ENCODE peak calls at places on chromosomes 6 and 20, in nine cellular contexts. One of them, this sample, is unnamed.

GRCh38 chr6:4672772-4673171 is 103.4 kb upstream of the CDYL start:
- DNase-seq in endothelial cell of umbilical vein: peak; percentile 24
- DNase-seq in HCT116: no peak
- DNase-seq in heart left ventricle: no peak
- DNase-seq in ovary: no peak
- DNase-seq in transverse colon: no peak
- DNase-seq in H1: no peak
- DNase-seq in Peyer's patch: no peak
- DNase-seq in sigmoid colon: no peak
- DNase-seq in this sample: no peak

GRCh38 chr6:119445666-119446622 is 96.4 kb upstream of the MAN1A1 start:
- DNase-seq in ovary: no peak
- DNase-seq in transverse colon: no peak
- DNase-seq in Peyer's patch: no peak
- DNase-seq in HCT116: no peak
- DNase-seq in endothelial cell of umbilical vein: no peak
- DNase-seq in H1: no peak
- DNase-seq in heart left ventricle: no peak
- DNase-seq in sigmoid colon: no peak
- DNase-seq in this sample: no peak

GRCh38 chr20:50434653-50435396 is 75.4 kb upstream of the PTPN1 start:
- DNase-seq in transverse colon: no peak
- DNase-seq in sigmoid colon: no peak
- DNase-seq in endothelial cell of umbilical vein: no peak
- DNase-seq in H1: no peak
- DNase-seq in heart left ventricle: no peak
- DNase-seq in HCT116: no peak
- DNase-seq in Peyer's patch: no peak
- DNase-seq in ovary: no peak
- DNase-seq in this sample: no peak

GRCh38 chr6:51678905-51679620 is 408.4 kb downstream of the PKHD1 start:
- DNase-seq in sigmoid colon: no peak
- DNase-seq in ovary: no peak
- DNase-seq in endothelial cell of umbilical vein: no peak
- DNase-seq in transverse colon: no peak
- DNase-seq in Peyer's patch: no peak
- DNase-seq in heart left ventricle: peak; percentile 26
- DNase-seq in H1: no peak
- DNase-seq in HCT116: no peak
- DNase-seq in this sample: no peak

GRCh38 chr6:46973029-46973428 is 51.3 kb upstream of the ADGRF5 start:
- DNase-seq in Peyer's patch: no peak
- DNase-seq in HCT116: no peak
- DNase-seq in sigmoid colon: no peak
- DNase-seq in ovary: no peak
- DNase-seq in endothelial cell of umbilical vein: no peak
- DNase-seq in H1: no peak
- DNase-seq in transverse colon: no peak
- DNase-seq in heart left ventricle: no peak
- DNase-seq in this sample: no peak

GRCh38 chr6:85594197-85594930 is 706 bp upstream of the SNX14 start:
- DNase-seq in endothelial cell of umbilical vein: peak; percentile 63
- DNase-seq in ovary: no peak
- DNase-seq in Peyer's patch: no peak
- DNase-seq in H1: no peak
- DNase-seq in heart left ventricle: peak; percentile 53
- DNase-seq in transverse colon: no peak
- DNase-seq in sigmoid colon: no peak
- DNase-seq in HCT116: no peak
- DNase-seq in this sample: no peak

GRCh38 chr6:141307309-141307998 is 825.3 kb upstream of the GJE1 start:
- DNase-seq in HCT116: no peak
- DNase-seq in sigmoid colon: no peak
- DNase-seq in ovary: no peak
- DNase-seq in Peyer's patch: no peak
- DNase-seq in heart left ventricle: no peak
- DNase-seq in endothelial cell of umbilical vein: no peak
- DNase-seq in transverse colon: no peak
- DNase-seq in H1: no peak
- DNase-seq in this sample: no peak

GRCh38 chr6:165178056-165178455 is 131.3 kb downstream of the C6orf118 start:
- DNase-seq in HCT116: no peak
- DNase-seq in endothelial cell of umbilical vein: no peak
- DNase-seq in Peyer's patch: no peak
- DNase-seq in H1: no peak
- DNase-seq in sigmoid colon: no peak
- DNase-seq in transverse colon: no peak
- DNase-seq in ovary: no peak
- DNase-seq in heart left ventricle: no peak
- DNase-seq in this sample: no peak

GRCh38 chr20:25207960-25208534 is 12.5 kb downstream of the ENTPD6 start:
- DNase-seq in sigmoid colon: no peak
- DNase-seq in transverse colon: no peak
- DNase-seq in H1: no peak
- DNase-seq in heart left ventricle: no peak
- DNase-seq in HCT116: no peak
- DNase-seq in Peyer's patch: no peak
- DNase-seq in ovary: no peak
- DNase-seq in endothelial cell of umbilical vein: no peak
- DNase-seq in this sample: no peak

GRCh38 chr6:111972714-111973678 is 80.9 kb upstream of the CCN6 start:
- DNase-seq in sigmoid colon: peak; percentile 85
- DNase-seq in endothelial cell of umbilical vein: peak; percentile 90
- DNase-seq in Peyer's patch: peak; percentile 66
- DNase-seq in heart left ventricle: peak; percentile 36
- DNase-seq in HCT116: no peak
- DNase-seq in ovary: peak; percentile 59
- DNase-seq in H1: no peak
- DNase-seq in transverse colon: peak; percentile 20
- DNase-seq in this sample: no peak

GRCh38 chr6:13711726-13712484 is at the start of gene RANBP9:
- DNase-seq in transverse colon: peak; percentile 90
- DNase-seq in sigmoid colon: peak; percentile 96
- DNase-seq in Peyer's patch: peak; percentile 94
- DNase-seq in endothelial cell of umbilical vein: peak; percentile 90
- DNase-seq in H1: peak; percentile 71
- DNase-seq in heart left ventricle: peak; percentile 91
- DNase-seq in HCT116: peak; percentile 75
- DNase-seq in ovary: peak; percentile 89
- DNase-seq in this sample: peak; percentile 72

GRCh38 chr6:12345694-12346058 is 55.5 kb downstream of the EDN1 start:
- DNase-seq in ovary: no peak
- DNase-seq in Peyer's patch: no peak
- DNase-seq in HCT116: no peak
- DNase-seq in endothelial cell of umbilical vein: no peak
- DNase-seq in transverse colon: no peak
- DNase-seq in H1: no peak
- DNase-seq in sigmoid colon: no peak
- DNase-seq in heart left ventricle: no peak
- DNase-seq in this sample: no peak

GRCh38 chr6:35011096-35012041 is 122.3 kb downstream of the ANKS1A start:
- DNase-seq in transverse colon: no peak
- DNase-seq in Peyer's patch: no peak
- DNase-seq in HCT116: no peak
- DNase-seq in endothelial cell of umbilical vein: peak; percentile 38
- DNase-seq in ovary: no peak
- DNase-seq in sigmoid colon: no peak
- DNase-seq in heart left ventricle: no peak
- DNase-seq in H1: no peak
- DNase-seq in this sample: no peak

GRCh38 chr20:4076671-4077070 is 61.3 kb upstream of the RNF24 start:
- DNase-seq in Peyer's patch: peak; percentile 19
- DNase-seq in transverse colon: no peak
- DNase-seq in ovary: no peak
- DNase-seq in HCT116: peak; percentile 76
- DNase-seq in H1: no peak
- DNase-seq in endothelial cell of umbilical vein: peak; percentile 85
- DNase-seq in sigmoid colon: no peak
- DNase-seq in heart left ventricle: no peak
- DNase-seq in this sample: no peak

GRCh38 chr6:148501178-148501590 is 158.5 kb downstream of the SASH1 start:
- DNase-seq in heart left ventricle: peak; percentile 47
- DNase-seq in endothelial cell of umbilical vein: no peak
- DNase-seq in transverse colon: peak; percentile 31
- DNase-seq in ovary: no peak
- DNase-seq in HCT116: peak; percentile 73
- DNase-seq in Peyer's patch: peak; percentile 56
- DNase-seq in sigmoid colon: peak; percentile 87
- DNase-seq in H1: no peak
- DNase-seq in this sample: no peak

GRCh38 chr6:44733868-44734267 is 346.4 kb downstream of the CDC5L start:
- DNase-seq in Peyer's patch: no peak
- DNase-seq in H1: no peak
- DNase-seq in endothelial cell of umbilical vein: no peak
- DNase-seq in sigmoid colon: peak; percentile 90
- DNase-seq in ovary: no peak
- DNase-seq in HCT116: no peak
- DNase-seq in heart left ventricle: peak; percentile 77
- DNase-seq in transverse colon: peak; percentile 55
- DNase-seq in this sample: no peak

GRCh38 chr6:149112976-149113375 is 204.5 kb upstream of the TAB2 start:
- DNase-seq in ovary: no peak
- DNase-seq in endothelial cell of umbilical vein: no peak
- DNase-seq in H1: no peak
- DNase-seq in HCT116: no peak
- DNase-seq in sigmoid colon: no peak
- DNase-seq in heart left ventricle: no peak
- DNase-seq in transverse colon: no peak
- DNase-seq in Peyer's patch: no peak
- DNase-seq in this sample: no peak

GRCh38 chr20:38498909-38499308 is 26.3 kb downstream of the RALGAPB start:
- DNase-seq in transverse colon: no peak
- DNase-seq in Peyer's patch: no peak
- DNase-seq in endothelial cell of umbilical vein: no peak
- DNase-seq in heart left ventricle: no peak
- DNase-seq in H1: no peak
- DNase-seq in ovary: no peak
- DNase-seq in HCT116: no peak
- DNase-seq in sigmoid colon: no peak
- DNase-seq in this sample: no peak

GRCh38 chr6:135722679-135723078 is 128.8 kb upstream of the PDE7B start:
- DNase-seq in HCT116: peak; percentile 86
- DNase-seq in H1: no peak
- DNase-seq in sigmoid colon: no peak
- DNase-seq in ovary: no peak
- DNase-seq in heart left ventricle: no peak
- DNase-seq in endothelial cell of umbilical vein: peak; percentile 88
- DNase-seq in Peyer's patch: no peak
- DNase-seq in transverse colon: no peak
- DNase-seq in this sample: no peak

GRCh38 chr6:122569372-122569771 is 40.8 kb upstream of the PKIB start:
- DNase-seq in HCT116: no peak
- DNase-seq in ovary: no peak
- DNase-seq in heart left ventricle: no peak
- DNase-seq in H1: no peak
- DNase-seq in sigmoid colon: no peak
- DNase-seq in endothelial cell of umbilical vein: no peak
- DNase-seq in transverse colon: no peak
- DNase-seq in Peyer's patch: no peak
- DNase-seq in this sample: no peak

GRCh38 chr6:26159417-26160273 is 72.4 kb downstream of the HFE start:
- DNase-seq in H1: no peak
- DNase-seq in heart left ventricle: no peak
- DNase-seq in HCT116: no peak
- DNase-seq in endothelial cell of umbilical vein: peak; percentile 42
- DNase-seq in sigmoid colon: no peak
- DNase-seq in transverse colon: no peak
- DNase-seq in ovary: no peak
- DNase-seq in Peyer's patch: no peak
- DNase-seq in this sample: no peak
- TF ChIP-seq POLR2A in H1: peak; percentile 20
- TF ChIP-seq POLR2A in heart left ventricle: no peak
- TF ChIP-seq POLR2A in HCT116: no peak
- TF ChIP-seq POLR2A in endothelial cell of umbilical vein: no peak
- TF ChIP-seq POLR2A in sigmoid colon: no peak
- TF ChIP-seq POLR2A in transverse colon: peak; percentile 59
- TF ChIP-seq POLR2A in ovary: no peak
- TF ChIP-seq POLR2A in Peyer's patch: no peak
- TF ChIP-seq POLR2A in this sample: no peak

GRCh38 chr20:11542645-11543044 is 375.0 kb upstream of the BTBD3 start:
- DNase-seq in transverse colon: no peak
- DNase-seq in ovary: no peak
- DNase-seq in heart left ventricle: no peak
- DNase-seq in Peyer's patch: no peak
- DNase-seq in HCT116: no peak
- DNase-seq in endothelial cell of umbilical vein: no peak
- DNase-seq in sigmoid colon: no peak
- DNase-seq in H1: no peak
- DNase-seq in this sample: no peak
- H3K9me3 ChIP-seq in transverse colon: no peaks in the 10 kb centered on the region
- H3K9me3 ChIP-seq in ovary: no peaks in the 10 kb centered on the region
- H3K9me3 ChIP-seq in heart left ventricle: no peaks in the 10 kb centered on the region
- H3K9me3 ChIP-seq in Peyer's patch: no peaks in the 10 kb centered on the region
- H3K9me3 ChIP-seq in HCT116: no peaks in the 10 kb centered on the region
- H3K9me3 ChIP-seq in endothelial cell of umbilical vein: no peaks in the 10 kb centered on the region
- H3K9me3 ChIP-seq in sigmoid colon: no peaks in the 10 kb centered on the region
- H3K9me3 ChIP-seq in H1: no peaks in the 10 kb centered on the region
- H3K9me3 ChIP-seq in this sample: no peaks in the 10 kb centered on the region

GRCh38 chr6:8063762-8064637 is at the start of gene BLOC1S5:
- DNase-seq in heart left ventricle: peak; percentile 98
- DNase-seq in Peyer's patch: peak; percentile 99
- DNase-seq in sigmoid colon: peak; percentile 98
- DNase-seq in HCT116: peak; percentile 94
- DNase-seq in ovary: peak; percentile 95
- DNase-seq in endothelial cell of umbilical vein: peak; percentile 98
- DNase-seq in H1: peak; percentile 93
- DNase-seq in transverse colon: peak; percentile 98
- DNase-seq in this sample: peak; percentile 96
- H3K27ac ChIP-seq in heart left ventricle: peak within 1 kb of the TSS; percentile 90
- H3K27ac ChIP-seq in Peyer's patch: peak within 1 kb of the TSS; percentile 84
- H3K27ac ChIP-seq in sigmoid colon: peak within 1 kb of the TSS; percentile 96
- H3K27ac ChIP-seq in HCT116: peak within 1 kb of the TSS; percentile 68
- H3K27ac ChIP-seq in ovary: peak within 1 kb of the TSS; percentile 76
- H3K27ac ChIP-seq in endothelial cell of umbilical vein: peak within 1 kb of the TSS; percentile 76
- H3K27ac ChIP-seq in H1: peak within 1 kb of the TSS; percentile 77
- H3K27ac ChIP-seq in transverse colon: peak within 1 kb of the TSS; percentile 88
- H3K27ac ChIP-seq in this sample: peak within 1 kb of the TSS; percentile 88

DNA sequence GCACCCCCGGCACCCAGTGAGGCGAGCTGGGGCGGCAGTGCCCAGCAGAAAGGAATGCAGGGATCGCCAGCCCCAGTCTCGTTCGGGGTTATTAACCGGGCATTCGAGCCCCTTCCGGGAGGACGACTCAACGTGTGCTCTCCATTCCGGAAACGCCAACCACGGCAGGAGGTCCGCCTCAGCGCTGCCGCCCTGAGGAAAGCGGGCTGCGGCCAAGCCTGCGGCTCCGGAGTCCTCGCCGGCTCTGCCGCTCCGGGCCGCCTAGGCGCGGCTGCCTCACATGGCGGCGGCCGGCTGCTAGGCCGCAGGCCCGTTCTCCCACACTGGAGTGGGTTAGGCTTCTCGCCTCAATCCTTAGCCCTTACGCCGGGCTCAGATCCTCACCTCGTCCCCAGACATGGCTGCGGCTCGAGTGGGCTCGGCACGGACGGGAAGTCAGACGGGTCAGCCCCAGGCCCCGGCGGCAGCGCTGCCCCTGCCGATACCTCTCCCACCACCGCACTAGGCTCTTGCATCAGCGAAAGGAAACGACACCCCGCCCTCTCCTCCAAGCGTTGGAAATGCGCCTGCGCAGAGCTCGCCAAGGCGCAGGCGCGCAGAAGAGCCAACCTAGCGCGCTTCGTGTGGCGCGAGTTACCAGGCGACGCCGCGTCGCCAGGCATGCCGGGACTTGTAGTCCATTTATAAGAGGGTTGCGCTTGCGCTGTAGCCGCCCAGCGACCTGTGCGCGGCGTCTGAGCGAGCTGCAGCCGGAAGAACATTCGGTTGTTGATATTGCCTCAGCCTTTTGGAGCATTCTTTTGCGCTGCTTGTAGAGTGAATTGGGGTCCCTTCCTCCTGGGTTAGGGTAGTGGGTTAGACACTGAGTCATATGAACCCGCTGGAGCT is at the start of gene EIF2S2:
- DNase-seq in ovary: peak; percentile 98
- DNase-seq in heart left ventricle: peak; percentile 98
- DNase-seq in transverse colon: peak; percentile 97
- DNase-seq in H1: peak; percentile 99
- DNase-seq in Peyer's patch: peak; percentile 99
- DNase-seq in HCT116: peak; percentile 97
- DNase-seq in endothelial cell of umbilical vein: peak; percentile 99
- DNase-seq in sigmoid colon: peak; percentile 98
- DNase-seq in this sample: peak; percentile 92
- TF ChIP-seq POLR2A in ovary: peak; percentile 99
- TF ChIP-seq POLR2A in heart left ventricle: peak; percentile 96
- TF ChIP-seq POLR2A in transverse colon: peak; percentile 98
- TF ChIP-seq POLR2A in H1: peak; percentile 95
- TF ChIP-seq POLR2A in Peyer's patch: peak; percentile 98
- TF ChIP-seq POLR2A in HCT116: peak; percentile 92
- TF ChIP-seq POLR2A in endothelial cell of umbilical vein: peak; percentile 97
- TF ChIP-seq POLR2A in sigmoid colon: peak; percentile 95
- TF ChIP-seq POLR2A in this sample: peak; percentile 94